ENCODE peak calls at places on chromosomes 5 and 9, in nine cellular contexts. B is NCI-H69, H is B cell, Y is NCI-H2029 treated with DMSO at 0.1 percent for 48 hours, O is right lobe of liver, S is iPS-NIHi11, N is G401, Z is NCI-H524, X is NCI-H1930. K is an unnamed sample.

GRCh38 chr5:151770383-151771258 is 1.1 kb upstream of the G3BP1 start:
- DNase-seq in B (peak), H (peak), Y (peak), O (peak), S (peak), N (peak), Z (peak), X (peak), K (peak)

GRCh38 chr9:134236001-134236421 is 71.6 kb upstream of the RNU6ATAC start:
- DNase-seq in B (no peak), H (no peak), Y (no peak), O (no peak), S (no peak), N (no peak), Z (no peak), X (no peak), K (no peak)

GRCh38 chr9:105172393-105172792 is 72.1 kb upstream of the SLC44A1 start:
- DNase-seq in B (no peak), H (no peak), Y (no peak), O (no peak), S (no peak), N (no peak), Z (no peak), X (no peak), K (no peak)

GRCh38 chr9:121651295-121652036 is at the start of gene DAB2IP:
- DNase-seq in B (peak), H (no peak), Y (no peak), O (peak), S (peak), N (peak), Z (peak), X (peak), K (no peak)

GRCh38 chr5:133991171-133991910 is 13.4 kb downstream of the VDAC1 start:
- DNase-seq in B (no peak), H (no peak), Y (no peak), O (no peak), S (no peak), N (no peak), Z (no peak), X (no peak), K (no peak)

GRCh38 chr5:14156611-14157493 is 13.7 kb downstream of the TRIO start:
- DNase-seq in B (peak), H (no peak), Y (no peak), O (no peak), S (no peak), N (no peak), Z (peak), X (no peak), K (no peak)

GRCh38 chr5:2705861-2706260 is 45.6 kb downstream of the IRX2 start:
- DNase-seq in B (no peak), H (no peak), Y (no peak), O (no peak), S (no peak), N (no peak), Z (no peak), X (no peak), K (no peak)

GRCh38 chr5:125717209-125717608 is 706.0 kb upstream of the GRAMD2B start:
- DNase-seq in B (no peak), H (no peak), Y (no peak), O (no peak), S (no peak), N (no peak), Z (no peak), X (no peak), K (no peak)

GRCh38 chr9:130675396-130675795 is 11.0 kb downstream of the PRDM12 start:
- DNase-seq in B (no peak), H (no peak), Y (no peak), O (no peak), S (no peak), N (no peak), Z (no peak), X (no peak), K (no peak)

GRCh38 chr9:136923881-136924280 is 20.7 kb downstream of the FBXW5 start:
- DNase-seq in B (no peak), H (no peak), Y (peak), O (no peak), S (no peak), N (no peak), Z (no peak), X (no peak), K (no peak)

GRCh38 chr9:5008206-5008605 is 23.1 kb downstream of the JAK2 start:
- DNase-seq in B (no peak), H (no peak), Y (no peak), O (no peak), S (no peak), N (no peak), Z (no peak), X (no peak), K (no peak)

GRCh38 chr5:44774279-44774880 is 34.4 kb upstream of the MRPS30 start:
- DNase-seq in B (peak), H (peak), Y (no peak), O (no peak), S (peak), N (peak), Z (peak), X (peak), K (no peak)

GRCh38 chr9:107443786-107444185 is 45.8 kb downstream of the KLF4 start:
- DNase-seq in B (no peak), H (no peak), Y (no peak), O (no peak), S (no peak), N (no peak), Z (no peak), X (no peak), K (no peak)

GRCh38 chr9:90460220-90460619 is 182.4 kb downstream of the DIRAS2 start:
- DNase-seq in B (peak), H (no peak), Y (no peak), O (no peak), S (peak), N (peak), Z (no peak), X (no peak), K (no peak)

GRCh38 chr5:133475986-133476385 is 136.4 kb downstream of the FSTL4 start:
- DNase-seq in B (no peak), H (no peak), Y (no peak), O (no peak), S (no peak), N (no peak), Z (no peak), X (no peak), K (no peak)

GRCh38 chr5:40441733-40442132 is 238.0 kb upstream of the PTGER4 start:
- DNase-seq in B (no peak), H (no peak), Y (no peak), O (no peak), S (no peak), N (no peak), Z (no peak), X (no peak), K (no peak)

GRCh38 chr5:83256091-83256775 is 178.9 kb downstream of the XRCC4 start:
- DNase-seq in B (no peak), H (no peak), Y (no peak), O (no peak), S (no peak), N (no peak), Z (no peak), X (no peak), K (no peak)

GRCh38 chr9:117458066-117458465 is 43.2 kb upstream of the ASTN2 start:
- DNase-seq in B (peak), H (no peak), Y (no peak), O (no peak), S (no peak), N (peak), Z (peak), X (no peak), K (no peak)

GRCh38 chr9:92263131-92263530 is 30.4 kb downstream of the IARS1 start:
- DNase-seq in B (no peak), H (no peak), Y (no peak), O (no peak), S (no peak), N (no peak), Z (no peak), X (no peak), K (no peak)

GRCh38 chr9:114721491-114722362 is 39.7 kb upstream of the TEX48 start:
- DNase-seq in B (peak), H (no peak), Y (no peak), O (peak), S (peak), N (no peak), Z (no peak), X (no peak), K (no peak)

GRCh38 chr5:91048073-91048472 is 335.0 kb downstream of the ARRDC3 start:
- DNase-seq in B (no peak), H (no peak), Y (no peak), O (peak), S (no peak), N (no peak), Z (no peak), X (no peak), K (no peak)

GRCh38 chr5:96720408-96720807 is 58.2 kb downstream of the CAST start:
- DNase-seq in B (peak), H (no peak), Y (no peak), O (no peak), S (no peak), N (no peak), Z (no peak), X (no peak), K (no peak)